ENCODE peak calls at places on chromosome 3, in eight cellular contexts. C is right cardiac atrium, Q is GM12865, H is endothelial cell of umbilical vein, B is neural progenitor cell, I is choroid plexus epithelial cell, R is upper lobe of right lung, X is body of pancreas. F is an unnamed sample.

GRCh38 chr3:10242182-10243065 is 5.8 kb upstream of the TATDN2 start:
- DNase-seq in I (peak), C (no peak), H (no peak), B (no peak), Q (peak), R (no peak), X (no peak), F (peak)

GRCh38 chr3:179098388-179099077 is 26.9 kb upstream of the ZMAT3 start:
- DNase-seq in R (no peak), C (no peak), Q (no peak), B (no peak), H (no peak), X (no peak), I (peak), F (no peak)

GRCh38 chr3:53160660-53161344 is at the start of gene PRKCD:
- DNase-seq in I (peak), X (peak), H (peak), Q (peak), B (peak), R (peak), C (peak), F (peak)

GRCh38 chr3:160676547-160677303 is at the start of gene ARL14:
- DNase-seq in H (peak), X (peak), Q (peak), C (no peak), B (no peak), I (peak), R (no peak), F (peak)

GRCh38 chr3:29721789-29722188 is 440.9 kb downstream of the RBMS3 start:
- DNase-seq in I (peak), X (no peak), R (no peak), Q (no peak), C (no peak), B (no peak), H (no peak), F (no peak)

GRCh38 chr3:151047636-151048035 is 37.8 kb upstream of the MED12L start:
- DNase-seq in Q (peak), H (no peak), B (no peak), I (peak), R (no peak), X (no peak), C (no peak), F (no peak)

GRCh38 chr3:49025793-49026520 is 3.2 kb downstream of the IMPDH2 start:
- DNase-seq in C (peak), Q (no peak), B (no peak), X (no peak), R (no peak), H (no peak), I (no peak), F (no peak)

GRCh38 chr3:73498764-73499622 is 125.7 kb downstream of the PDZRN3 start:
- DNase-seq in I (peak), B (no peak), H (no peak), R (no peak), Q (peak), C (no peak), X (no peak), F (no peak)

GRCh38 chr3:39415983-39416382 is 9.5 kb downstream of the RPSA start:
- DNase-seq in B (no peak), I (no peak), Q (peak), H (no peak), C (no peak), R (no peak), X (no peak), F (no peak)

GRCh38 chr3:177194319-177194718 is 3.0 kb downstream of the TBL1XR1 start:
- DNase-seq in X (no peak), B (no peak), I (no peak), H (no peak), Q (no peak), C (no peak), R (no peak), F (no peak)
- H3K4me3 ChIP-seq in X (no peak), B (peak), I (peak), H (peak), Q (peak), C (peak), R (peak), F (no peak)

GRCh38 chr3:119494597-119494996 is 3.8 kb upstream of the TIMMDC1 start:
- DNase-seq in H (no peak), C (no peak), X (no peak), B (no peak), R (no peak), I (no peak), Q (no peak), F (no peak)

GRCh38 chr3:119497824-119498187 is 541 bp upstream of the TIMMDC1 start:
- DNase-seq in R (no peak), H (peak), I (peak), C (no peak), Q (peak), B (peak), X (peak), F (peak)

GRCh38 chr3:119498188-119498987 is at the start of gene TIMMDC1:
- DNase-seq in Q (peak), R (peak), B (peak), H (peak), I (peak), C (peak), X (peak), F (peak)

GRCh38 chr3:119500265-119500664 is 1.9 kb downstream of the TIMMDC1 start:
- DNase-seq in X (no peak), B (no peak), I (no peak), C (no peak), R (no peak), H (peak), Q (no peak), F (no peak)
- H3K4me3 ChIP-seq in X (no peak), B (peak), I (no peak), C (peak), R (peak), H (peak), Q (peak), F (no peak)

GRCh38 chr3:129517516-129517915 is 10.9 kb upstream of the RHO start:
- DNase-seq in X (no peak), H (no peak), C (no peak), B (no peak), Q (no peak), I (no peak), R (peak), F (no peak)
- H3K4me3 ChIP-seq in X (no peak), H (no peak), C (no peak), B (no peak), Q (no peak), I (no peak), R (no peak), F (no peak)

DNA sequence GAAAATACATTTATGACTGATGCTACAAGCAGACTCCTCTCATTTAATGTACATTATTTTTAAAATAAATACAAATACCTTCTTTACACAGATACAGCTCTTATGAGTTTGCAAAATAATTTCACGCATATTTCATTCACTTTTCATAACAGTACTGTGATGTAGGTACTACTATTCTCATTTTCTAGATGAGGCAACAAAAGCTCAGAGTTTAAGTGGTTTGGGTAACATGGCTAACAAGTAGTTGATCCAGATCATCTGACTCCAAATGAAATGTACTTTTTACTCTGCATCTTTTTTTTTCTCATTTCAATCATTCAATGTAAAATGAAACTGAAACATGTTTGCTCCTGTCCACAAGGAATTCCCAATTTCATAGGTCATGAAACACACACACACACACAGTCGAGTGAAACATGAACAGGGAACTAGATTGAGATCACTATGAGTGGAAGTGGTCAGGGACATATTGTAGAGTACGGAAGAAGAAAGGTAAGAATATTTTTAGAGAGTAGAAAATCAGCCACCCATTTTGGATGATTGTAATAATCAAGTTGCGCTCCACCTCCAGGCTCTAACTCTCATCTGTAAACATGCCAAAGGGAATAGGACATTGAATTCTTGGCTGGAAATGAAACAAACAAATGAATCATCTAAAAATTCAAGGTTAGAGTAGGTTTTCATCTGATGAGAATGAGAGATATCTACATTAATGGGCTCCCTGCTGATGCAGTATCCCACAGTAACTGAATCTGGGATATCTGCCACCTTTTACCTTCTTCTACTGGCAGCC is 92.4 kb downstream of the CLDN1 start:
- DNase-seq in B (no peak), C (no peak), X (no peak), Q (peak), H (peak), I (peak), R (no peak), F (no peak)
- H3K4me3 ChIP-seq in B (no peak), C (no peak), X (no peak), Q (no peak), H (no peak), I (peak), R (no peak), F (no peak)

DNA sequence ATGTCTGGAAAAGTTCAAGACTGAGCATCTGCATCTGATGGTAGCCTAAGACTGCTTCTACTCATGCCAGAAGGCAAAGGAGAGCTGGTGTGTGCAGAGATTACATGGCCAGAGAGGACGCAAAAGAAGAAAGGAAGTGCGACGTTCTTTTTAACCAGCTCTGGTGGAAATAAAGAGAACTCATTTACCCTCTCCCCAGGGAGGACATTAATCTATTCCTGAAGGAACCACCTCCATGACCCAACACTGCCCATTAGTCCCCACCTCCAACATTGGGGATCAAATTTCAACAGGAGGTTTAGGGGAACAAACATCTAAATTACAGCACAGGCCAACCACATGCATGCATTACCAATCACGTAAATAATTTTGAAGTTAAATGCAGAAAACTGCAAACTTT is 1.5 kb upstream of the NCK1 start:
- DNase-seq in Q (peak), B (peak), H (no peak), C (no peak), R (no peak), I (peak), X (no peak), F (no peak)
- H3K4me3 ChIP-seq in Q (peak), B (peak), H (peak), C (peak), R (peak), I (no peak), X (no peak), F (no peak)

GRCh38 chr3:194808709-194809108 is 123.0 kb downstream of the FAM43A start:
- DNase-seq in R (no peak), X (no peak), I (peak), Q (no peak), B (no peak), C (no peak), H (peak), F (no peak)

GRCh38 chr3:194811118-194811517 is 125.4 kb downstream of the FAM43A start:
- DNase-seq in B (no peak), R (no peak), C (no peak), Q (no peak), H (no peak), I (no peak), X (no peak), F (no peak)

GRCh38 chr3:194812177-194812576 is 126.5 kb downstream of the FAM43A start:
- DNase-seq in I (no peak), X (no peak), Q (no peak), R (no peak), B (no peak), C (no peak), H (no peak), F (no peak)

GRCh38 chr3:194809382-194809781 is 123.7 kb downstream of the FAM43A start:
- DNase-seq in B (no peak), C (no peak), I (no peak), H (no peak), X (no peak), Q (no peak), R (peak), F (no peak)

GRCh38 chr3:194810076-194810475 is 124.4 kb downstream of the FAM43A start:
- DNase-seq in H (no peak), B (no peak), I (peak), C (no peak), X (no peak), Q (no peak), R (peak), F (no peak)
- H3K4me3 ChIP-seq in H (no peak), B (no peak), I (no peak), C (no peak), X (no peak), Q (no peak), R (no peak), F (no peak)